ENCODE peak calls at places on chromosomes 7 and 10, in eight cellular contexts. One of them, this sample, is unnamed.

GRCh38 chr10:49349390-49349789 is 46.5 kb downstream of the DRGX start:
- DNase-seq in astrocyte of the spinal cord: no peak
- DNase-seq in mucosa of descending colon: no peak
- DNase-seq in adrenal gland: no peak
- DNase-seq in fibroblast of mammary gland: no peak
- DNase-seq in fibroblast of pulmonary artery: no peak
- DNase-seq in fibroblast of the aortic adventitia: no peak
- DNase-seq in ovary: no peak
- DNase-seq in this sample: no peak

GRCh38 chr10:42941245-42941644 is 135.6 kb upstream of the RET start:
- DNase-seq in astrocyte of the spinal cord: no peak
- DNase-seq in mucosa of descending colon: peak
- DNase-seq in adrenal gland: peak
- DNase-seq in fibroblast of mammary gland: no peak
- DNase-seq in fibroblast of pulmonary artery: no peak
- DNase-seq in fibroblast of the aortic adventitia: no peak
- DNase-seq in ovary: no peak
- DNase-seq in this sample: no peak

GRCh38 chr7:134088199-134088598 is 38.9 kb upstream of the LRGUK start:
- DNase-seq in astrocyte of the spinal cord: no peak
- DNase-seq in mucosa of descending colon: no peak
- DNase-seq in adrenal gland: no peak
- DNase-seq in fibroblast of mammary gland: no peak
- DNase-seq in fibroblast of pulmonary artery: no peak
- DNase-seq in fibroblast of the aortic adventitia: no peak
- DNase-seq in ovary: no peak
- DNase-seq in this sample: no peak

GRCh38 chr10:126110434-126110833 is 214.1 kb downstream of the FANK1 start:
- DNase-seq in astrocyte of the spinal cord: peak
- DNase-seq in mucosa of descending colon: no peak
- DNase-seq in adrenal gland: no peak
- DNase-seq in fibroblast of mammary gland: peak
- DNase-seq in fibroblast of pulmonary artery: peak
- DNase-seq in fibroblast of the aortic adventitia: peak
- DNase-seq in ovary: no peak
- DNase-seq in this sample: no peak

GRCh38 chr10:35995515-35995914 is 353.4 kb upstream of the FZD8 start:
- DNase-seq in astrocyte of the spinal cord: no peak
- DNase-seq in mucosa of descending colon: no peak
- DNase-seq in adrenal gland: no peak
- DNase-seq in fibroblast of mammary gland: no peak
- DNase-seq in fibroblast of pulmonary artery: no peak
- DNase-seq in fibroblast of the aortic adventitia: no peak
- DNase-seq in ovary: no peak
- DNase-seq in this sample: no peak

GRCh38 chr10:22053048-22053447 is 49.5 kb upstream of the DNAJC1 start:
- DNase-seq in astrocyte of the spinal cord: no peak
- DNase-seq in mucosa of descending colon: no peak
- DNase-seq in adrenal gland: no peak
- DNase-seq in fibroblast of mammary gland: no peak
- DNase-seq in fibroblast of pulmonary artery: no peak
- DNase-seq in fibroblast of the aortic adventitia: no peak
- DNase-seq in ovary: no peak
- DNase-seq in this sample: peak

GRCh38 chr7:149321978-149322541 is 60.1 kb downstream of the ZNF783 start:
- DNase-seq in astrocyte of the spinal cord: peak
- DNase-seq in mucosa of descending colon: no peak
- DNase-seq in adrenal gland: no peak
- DNase-seq in fibroblast of mammary gland: peak
- DNase-seq in fibroblast of pulmonary artery: peak
- DNase-seq in fibroblast of the aortic adventitia: peak
- DNase-seq in ovary: no peak
- DNase-seq in this sample: no peak

GRCh38 chr7:113775401-113775800 is 143.4 kb downstream of the PPP1R3A start:
- DNase-seq in astrocyte of the spinal cord: no peak
- DNase-seq in mucosa of descending colon: no peak
- DNase-seq in adrenal gland: no peak
- DNase-seq in fibroblast of mammary gland: no peak
- DNase-seq in fibroblast of pulmonary artery: no peak
- DNase-seq in fibroblast of the aortic adventitia: no peak
- DNase-seq in ovary: no peak
- DNase-seq in this sample: no peak

GRCh38 chr7:77349141-77349540 is 67.0 kb downstream of the GSAP start:
- DNase-seq in astrocyte of the spinal cord: peak
- DNase-seq in mucosa of descending colon: no peak
- DNase-seq in adrenal gland: no peak
- DNase-seq in fibroblast of mammary gland: no peak
- DNase-seq in fibroblast of pulmonary artery: peak
- DNase-seq in fibroblast of the aortic adventitia: peak
- DNase-seq in ovary: no peak
- DNase-seq in this sample: no peak

GRCh38 chr7:81684513-81685262 is 85.2 kb downstream of the HGF start:
- DNase-seq in astrocyte of the spinal cord: peak
- DNase-seq in mucosa of descending colon: peak
- DNase-seq in adrenal gland: peak
- DNase-seq in fibroblast of mammary gland: peak
- DNase-seq in fibroblast of pulmonary artery: peak
- DNase-seq in fibroblast of the aortic adventitia: peak
- DNase-seq in ovary: peak
- DNase-seq in this sample: peak

DNA sequence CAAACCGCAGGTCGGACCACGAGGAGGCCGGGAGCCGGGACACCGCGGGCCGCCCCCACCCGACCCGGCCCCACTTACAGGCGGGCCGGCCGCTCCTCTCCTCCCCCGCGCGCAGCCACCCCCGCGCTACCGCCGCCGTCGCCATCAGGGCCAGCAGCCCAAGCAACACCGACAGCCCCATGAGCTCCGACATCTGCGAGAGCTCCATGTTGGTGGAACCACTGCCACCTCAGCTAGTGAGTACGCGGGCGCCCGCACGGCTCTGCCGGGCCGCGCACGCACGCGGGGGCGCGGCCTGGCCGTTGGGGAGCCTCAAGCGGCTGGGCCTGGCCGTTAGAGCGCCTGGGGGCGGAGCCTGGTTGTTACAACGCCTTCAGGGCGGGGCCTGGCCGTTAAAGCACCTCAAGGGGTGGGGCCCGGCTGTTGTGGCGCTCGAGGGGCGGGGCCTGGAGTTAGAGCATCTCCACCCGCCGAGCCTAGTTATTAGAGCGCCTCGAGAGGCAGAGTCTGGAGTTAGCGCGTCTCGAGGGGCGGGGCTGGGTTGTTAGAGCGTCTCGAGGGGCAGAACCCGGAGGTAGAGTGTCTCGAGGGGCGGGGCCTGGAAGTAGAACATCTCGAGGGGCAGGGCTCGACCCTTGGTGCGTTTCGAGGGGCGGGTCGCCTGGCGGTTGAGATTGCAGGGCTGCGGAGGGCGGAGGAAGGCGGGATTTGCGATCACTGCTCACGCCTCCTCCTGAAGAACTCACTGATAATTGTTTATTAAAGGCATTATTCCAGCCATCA is at the start of gene TBL2:
- DNase-seq in astrocyte of the spinal cord: peak
- DNase-seq in mucosa of descending colon: peak
- DNase-seq in adrenal gland: peak
- DNase-seq in fibroblast of mammary gland: peak
- DNase-seq in fibroblast of pulmonary artery: peak
- DNase-seq in fibroblast of the aortic adventitia: peak
- DNase-seq in ovary: peak
- DNase-seq in this sample: peak
- TF ChIP-seq CTCF in astrocyte of the spinal cord: peak
- TF ChIP-seq CTCF in mucosa of descending colon: peak
- TF ChIP-seq CTCF in adrenal gland: peak
- TF ChIP-seq CTCF in fibroblast of mammary gland: peak
- TF ChIP-seq CTCF in fibroblast of pulmonary artery: peak
- TF ChIP-seq CTCF in fibroblast of the aortic adventitia: peak
- TF ChIP-seq CTCF in ovary: peak
- TF ChIP-seq CTCF in this sample: peak

DNA sequence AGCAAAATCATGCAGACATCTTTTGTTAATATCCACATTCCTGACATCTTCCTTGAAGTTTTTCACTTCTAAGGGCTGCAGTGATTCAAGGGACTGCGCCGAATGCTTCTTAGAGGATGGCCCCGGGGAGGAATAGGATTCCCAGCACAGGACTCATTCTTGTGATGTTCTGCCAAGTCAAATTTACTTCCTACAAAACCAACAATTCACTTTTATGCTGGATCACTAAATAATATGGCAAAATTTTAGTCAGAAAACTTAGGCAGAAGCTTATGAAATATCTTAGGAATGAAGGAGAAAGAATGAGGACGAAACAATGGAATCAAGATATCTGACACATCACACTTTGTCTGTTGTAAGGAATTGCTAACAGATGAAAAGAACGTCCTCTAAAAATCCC is 151.6 kb downstream of the JAZF1 start:
- DNase-seq in astrocyte of the spinal cord: no peak
- DNase-seq in mucosa of descending colon: no peak
- DNase-seq in adrenal gland: no peak
- DNase-seq in fibroblast of mammary gland: peak
- DNase-seq in fibroblast of pulmonary artery: peak
- DNase-seq in fibroblast of the aortic adventitia: peak
- DNase-seq in ovary: no peak
- DNase-seq in this sample: no peak
- H3K4me3 ChIP-seq in astrocyte of the spinal cord: no peak
- H3K4me3 ChIP-seq in mucosa of descending colon: no peak
- H3K4me3 ChIP-seq in adrenal gland: no peak
- H3K4me3 ChIP-seq in fibroblast of mammary gland: no peak
- H3K4me3 ChIP-seq in fibroblast of pulmonary artery: no peak
- H3K4me3 ChIP-seq in fibroblast of the aortic adventitia: no peak
- H3K4me3 ChIP-seq in ovary: no peak
- H3K4me3 ChIP-seq in this sample: no peak

GRCh38 chr10:86102446-86102845 is 264.1 kb downstream of the GRID1 start:
- DNase-seq in astrocyte of the spinal cord: no peak
- DNase-seq in mucosa of descending colon: no peak
- DNase-seq in adrenal gland: no peak
- DNase-seq in fibroblast of mammary gland: no peak
- DNase-seq in fibroblast of pulmonary artery: no peak
- DNase-seq in fibroblast of the aortic adventitia: no peak
- DNase-seq in ovary: no peak
- DNase-seq in this sample: no peak

GRCh38 chr10:86103391-86104101 is 263.0 kb downstream of the GRID1 start:
- DNase-seq in astrocyte of the spinal cord: no peak
- DNase-seq in mucosa of descending colon: no peak
- DNase-seq in adrenal gland: no peak
- DNase-seq in fibroblast of mammary gland: no peak
- DNase-seq in fibroblast of pulmonary artery: no peak
- DNase-seq in fibroblast of the aortic adventitia: no peak
- DNase-seq in ovary: no peak
- DNase-seq in this sample: no peak

GRCh38 chr10:86102031-86102430 is 264.6 kb downstream of the GRID1 start:
- DNase-seq in astrocyte of the spinal cord: no peak
- DNase-seq in mucosa of descending colon: no peak
- DNase-seq in adrenal gland: no peak
- DNase-seq in fibroblast of mammary gland: no peak
- DNase-seq in fibroblast of pulmonary artery: no peak
- DNase-seq in fibroblast of the aortic adventitia: no peak
- DNase-seq in ovary: no peak
- DNase-seq in this sample: no peak

GRCh38 chr10:86099542-86100334 is 266.9 kb downstream of the GRID1 start:
- DNase-seq in astrocyte of the spinal cord: no peak
- DNase-seq in mucosa of descending colon: no peak
- DNase-seq in adrenal gland: no peak
- DNase-seq in fibroblast of mammary gland: no peak
- DNase-seq in fibroblast of pulmonary artery: no peak
- DNase-seq in fibroblast of the aortic adventitia: no peak
- DNase-seq in ovary: no peak
- DNase-seq in this sample: no peak

DNA sequence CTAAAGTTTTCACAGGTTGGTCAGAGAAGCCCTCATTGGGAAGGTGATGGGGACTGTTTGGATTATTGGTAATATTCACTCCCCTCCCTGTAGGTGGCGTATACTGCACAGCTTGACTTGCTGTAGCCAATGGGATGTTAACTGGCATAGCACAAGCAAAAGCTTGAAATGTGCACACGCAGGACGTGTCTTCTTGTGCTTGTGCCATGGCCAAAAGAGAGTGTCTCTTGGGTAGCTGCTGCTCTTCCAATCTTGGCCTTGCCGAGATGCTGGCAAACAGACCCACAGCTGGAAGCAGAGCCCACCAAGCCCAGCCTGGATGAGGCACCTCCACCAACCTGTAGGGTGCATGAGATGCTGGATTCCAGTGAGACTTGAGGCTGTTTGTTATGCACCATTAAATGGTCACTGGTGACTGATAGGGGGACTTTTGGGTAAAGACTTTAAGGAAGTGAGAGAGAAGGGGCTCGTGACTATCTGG is 266.0 kb downstream of the GRID1 start:
- DNase-seq in astrocyte of the spinal cord: no peak
- DNase-seq in mucosa of descending colon: peak
- DNase-seq in adrenal gland: no peak
- DNase-seq in fibroblast of mammary gland: peak
- DNase-seq in fibroblast of pulmonary artery: peak
- DNase-seq in fibroblast of the aortic adventitia: peak
- DNase-seq in ovary: no peak
- DNase-seq in this sample: no peak
- TF ChIP-seq CTCF in astrocyte of the spinal cord: peak
- TF ChIP-seq CTCF in mucosa of descending colon: peak
- TF ChIP-seq CTCF in adrenal gland: peak
- TF ChIP-seq CTCF in fibroblast of mammary gland: peak
- TF ChIP-seq CTCF in fibroblast of pulmonary artery: peak
- TF ChIP-seq CTCF in fibroblast of the aortic adventitia: no peak
- TF ChIP-seq CTCF in ovary: no peak
- TF ChIP-seq CTCF in this sample: peak

GRCh38 chr7:1742555-1743303 is 72.7 kb downstream of the ELFN1 start:
- DNase-seq in astrocyte of the spinal cord: peak
- DNase-seq in mucosa of descending colon: peak
- DNase-seq in adrenal gland: peak
- DNase-seq in fibroblast of mammary gland: peak
- DNase-seq in fibroblast of pulmonary artery: peak
- DNase-seq in fibroblast of the aortic adventitia: peak
- DNase-seq in ovary: peak
- DNase-seq in this sample: no peak
- H3K4me3 ChIP-seq in astrocyte of the spinal cord: no peak
- H3K4me3 ChIP-seq in mucosa of descending colon: no peak
- H3K4me3 ChIP-seq in adrenal gland: no peak
- H3K4me3 ChIP-seq in fibroblast of mammary gland: no peak
- H3K4me3 ChIP-seq in fibroblast of pulmonary artery: no peak
- H3K4me3 ChIP-seq in fibroblast of the aortic adventitia: no peak
- H3K4me3 ChIP-seq in ovary: no peak
- H3K4me3 ChIP-seq in this sample: peak

DNA sequence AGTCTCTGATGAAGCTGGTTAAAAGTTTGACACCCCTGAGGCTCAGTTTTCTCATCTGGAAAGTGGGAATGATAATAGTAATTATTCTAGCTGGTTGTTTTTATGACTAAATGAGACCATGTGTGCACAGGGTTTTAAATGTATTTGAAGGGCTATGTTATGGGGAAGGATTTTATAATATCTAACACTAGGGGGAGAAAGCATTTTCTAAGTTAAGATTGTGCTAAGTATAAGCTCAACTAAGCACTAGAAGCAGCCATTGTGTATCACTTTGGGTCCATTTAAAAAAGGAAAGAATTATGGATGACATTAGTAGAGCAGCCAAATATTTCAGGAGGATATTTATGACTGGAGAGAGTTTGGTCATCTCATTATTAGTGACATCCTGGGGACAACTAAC is 49.5 kb upstream of the CREB5 start:
- DNase-seq in astrocyte of the spinal cord: no peak
- DNase-seq in mucosa of descending colon: no peak
- DNase-seq in adrenal gland: no peak
- DNase-seq in fibroblast of mammary gland: peak
- DNase-seq in fibroblast of pulmonary artery: no peak
- DNase-seq in fibroblast of the aortic adventitia: no peak
- DNase-seq in ovary: no peak
- DNase-seq in this sample: no peak
- TF ChIP-seq CTCF in astrocyte of the spinal cord: peak
- TF ChIP-seq CTCF in mucosa of descending colon: no peak
- TF ChIP-seq CTCF in adrenal gland: no peak
- TF ChIP-seq CTCF in fibroblast of mammary gland: peak
- TF ChIP-seq CTCF in fibroblast of pulmonary artery: peak
- TF ChIP-seq CTCF in fibroblast of the aortic adventitia: no peak
- TF ChIP-seq CTCF in ovary: no peak
- TF ChIP-seq CTCF in this sample: peak

This sample was measured in Caco-2.